ENCODE peak calls at places on chromosomes 7 and 10, in five cellular contexts. One of them, this sample, is unnamed.

GRCh38 chr10:13400196-13400965 is 52.3 kb upstream of the SEPHS1 start:
- DNase-seq in GM12878: no peak
- DNase-seq in HCT116: no peak
- DNase-seq in WTC11: no peak
- DNase-seq in K562: no peak
- DNase-seq in this sample: no peak

GRCh38 chr7:7970113-7970619 is 1.6 kb downstream of the GLCCI1 start:
- DNase-seq in K562: no peak
- DNase-seq in HCT116: no peak
- DNase-seq in GM12878: no peak
- DNase-seq in WTC11: no peak
- DNase-seq in this sample: no peak

GRCh38 chr7:103679156-103680132 is 233.4 kb upstream of the SLC26A5 start:
- DNase-seq in HCT116: no peak
- DNase-seq in GM12878: no peak
- DNase-seq in K562: no peak
- DNase-seq in WTC11: no peak
- DNase-seq in this sample: no peak

GRCh38 chr10:117214401-117214800 is 17.1 kb downstream of the KCNK18 start:
- DNase-seq in WTC11: no peak
- DNase-seq in K562: no peak
- DNase-seq in HCT116: no peak
- DNase-seq in GM12878: no peak
- DNase-seq in this sample: no peak

GRCh38 chr10:6269953-6270867 is 67.5 kb downstream of the PFKFB3 start:
- DNase-seq in GM12878: peak; percentile 55
- DNase-seq in K562: no peak
- DNase-seq in WTC11: no peak
- DNase-seq in HCT116: no peak
- DNase-seq in this sample: no peak

GRCh38 chr10:104028823-104029527 is 56.7 kb downstream of the COL17A1 start:
- DNase-seq in WTC11: no peak
- DNase-seq in HCT116: no peak
- DNase-seq in GM12878: no peak
- DNase-seq in K562: no peak
- DNase-seq in this sample: no peak

GRCh38 chr7:13068032-13068431 is 380.6 kb downstream of the ARL4A start:
- DNase-seq in GM12878: no peak
- DNase-seq in HCT116: no peak
- DNase-seq in WTC11: no peak
- DNase-seq in K562: no peak
- DNase-seq in this sample: no peak

GRCh38 chr10:53010362-53010907 is 237.9 kb upstream of the MBL2 start:
- DNase-seq in K562: no peak
- DNase-seq in WTC11: no peak
- DNase-seq in GM12878: no peak
- DNase-seq in HCT116: no peak
- DNase-seq in this sample: no peak

GRCh38 chr7:114931656-114932011 is 9.7 kb downstream of the MDFIC start:
- DNase-seq in HCT116: no peak
- DNase-seq in WTC11: no peak
- DNase-seq in K562: no peak
- DNase-seq in GM12878: no peak
- DNase-seq in this sample: no peak

GRCh38 chr10:52883996-52884871 is 111.7 kb upstream of the MBL2 start:
- DNase-seq in K562: peak; percentile 14
- DNase-seq in WTC11: peak; percentile 57
- DNase-seq in HCT116: peak; percentile 23
- DNase-seq in GM12878: peak; percentile 25
- DNase-seq in this sample: peak; percentile 62

GRCh38 chr10:120262857-120263547 is 194.0 kb upstream of the PLPP4 start:
- DNase-seq in WTC11: no peak
- DNase-seq in HCT116: no peak
- DNase-seq in GM12878: peak; percentile 16
- DNase-seq in K562: no peak
- DNase-seq in this sample: no peak

GRCh38 chr7:35232994-35233393 is 20.9 kb downstream of the TBX20 start:
- DNase-seq in WTC11: no peak
- DNase-seq in GM12878: no peak
- DNase-seq in K562: no peak
- DNase-seq in HCT116: no peak
- DNase-seq in this sample: no peak

GRCh38 chr10:129939416-129940275 is 24.4 kb downstream of the EBF3 start:
- DNase-seq in K562: no peak
- DNase-seq in WTC11: no peak
- DNase-seq in GM12878: no peak
- DNase-seq in HCT116: no peak
- DNase-seq in this sample: no peak

GRCh38 chr10:92080244-92080643 is 156.7 kb downstream of the BTAF1 start:
- DNase-seq in WTC11: no peak
- DNase-seq in HCT116: no peak
- DNase-seq in K562: no peak
- DNase-seq in GM12878: no peak
- DNase-seq in this sample: no peak

GRCh38 chr7:64558781-64559180 is 4.1 kb downstream of the ZNF680 start:
- DNase-seq in K562: no peak
- DNase-seq in GM12878: no peak
- DNase-seq in HCT116: no peak
- DNase-seq in WTC11: no peak
- DNase-seq in this sample: no peak

GRCh38 chr10:128062837-128063563 is 63.2 kb downstream of the MKI67 start:
- DNase-seq in WTC11: no peak
- DNase-seq in HCT116: no peak
- DNase-seq in K562: no peak
- DNase-seq in GM12878: peak; percentile 48
- DNase-seq in this sample: no peak

GRCh38 chr10:17993361-17993760 is 41.6 kb downstream of the SLC39A12 start:
- DNase-seq in HCT116: no peak
- DNase-seq in WTC11: no peak
- DNase-seq in GM12878: no peak
- DNase-seq in K562: no peak
- DNase-seq in this sample: no peak

GRCh38 chr10:6275022-6275997 is 72.6 kb downstream of the PFKFB3 start:
- DNase-seq in GM12878: peak; percentile 49
- DNase-seq in HCT116: peak; percentile 89
- DNase-seq in K562: peak; percentile 42
- DNase-seq in WTC11: peak; percentile 43
- DNase-seq in this sample: peak; percentile 23

GRCh38 chr7:16223963-16224707 is 197.2 kb downstream of the CRPPA start:
- DNase-seq in GM12878: no peak
- DNase-seq in K562: no peak
- DNase-seq in HCT116: no peak
- DNase-seq in WTC11: no peak
- DNase-seq in this sample: no peak

GRCh38 chr10:25631471-25631870 is 302.6 kb upstream of the MYO3A start:
- DNase-seq in K562: no peak
- DNase-seq in HCT116: no peak
- DNase-seq in GM12878: no peak
- DNase-seq in WTC11: no peak
- DNase-seq in this sample: no peak

GRCh38 chr10:60536529-60537114 is 146.9 kb upstream of the ANK3 start:
- DNase-seq in K562: no peak
- DNase-seq in GM12878: no peak
- DNase-seq in WTC11: no peak
- DNase-seq in HCT116: peak; percentile 48
- DNase-seq in this sample: no peak

GRCh38 chr7:76296743-76297740 is 5.4 kb upstream of the HSPB1 start:
- DNase-seq in K562: no peak
- DNase-seq in GM12878: no peak
- DNase-seq in WTC11: no peak
- DNase-seq in HCT116: no peak
- DNase-seq in this sample: no peak

GRCh38 chr7:40507166-40507565 is 372.4 kb downstream of the SUGCT start:
- DNase-seq in K562: peak; percentile 9
- DNase-seq in HCT116: no peak
- DNase-seq in WTC11: no peak
- DNase-seq in GM12878: no peak
- DNase-seq in this sample: no peak

GRCh38 chr10:70368774-70369482 is 13.5 kb downstream of the LRRC20 start:
- DNase-seq in GM12878: no peak
- DNase-seq in WTC11: peak; percentile 34
- DNase-seq in K562: peak; percentile 25
- DNase-seq in HCT116: no peak
- DNase-seq in this sample: no peak
- TF ChIP-seq SP1 in GM12878: no peak
- TF ChIP-seq SP1 in WTC11: no peak
- TF ChIP-seq SP1 in K562: no peak
- TF ChIP-seq SP1 in HCT116: no peak
- TF ChIP-seq SP1 in this sample: no peak

GRCh38 chr10:44993226-44993921 is 7.3 kb upstream of the ZNF22 start:
- DNase-seq in K562: no peak
- DNase-seq in WTC11: no peak
- DNase-seq in GM12878: no peak
- DNase-seq in HCT116: no peak
- DNase-seq in this sample: no peak

GRCh38 chr10:44995581-44995913 is 5.2 kb upstream of the ZNF22 start:
- DNase-seq in K562: no peak
- DNase-seq in HCT116: no peak
- DNase-seq in WTC11: no peak
- DNase-seq in GM12878: no peak
- DNase-seq in this sample: no peak

GRCh38 chr10:44993922-44994751 is 6.6 kb upstream of the ZNF22 start:
- DNase-seq in K562: no peak
- DNase-seq in HCT116: no peak
- DNase-seq in WTC11: no peak
- DNase-seq in GM12878: no peak
- DNase-seq in this sample: no peak

GRCh38 chr10:44995914-44996633 is 4.6 kb upstream of the ZNF22 start:
- DNase-seq in HCT116: no peak
- DNase-seq in GM12878: no peak
- DNase-seq in K562: no peak
- DNase-seq in WTC11: no peak
- DNase-seq in this sample: no peak

GRCh38 chr10:44994752-44995530 is 5.8 kb upstream of the ZNF22 start:
- DNase-seq in WTC11: no peak
- DNase-seq in K562: no peak
- DNase-seq in GM12878: no peak
- DNase-seq in HCT116: no peak
- DNase-seq in this sample: no peak
- TF ChIP-seq SP1 in WTC11: no peak
- TF ChIP-seq SP1 in K562: no peak
- TF ChIP-seq SP1 in GM12878: no peak
- TF ChIP-seq SP1 in HCT116: no peak
- TF ChIP-seq SP1 in this sample: no peak

DNA sequence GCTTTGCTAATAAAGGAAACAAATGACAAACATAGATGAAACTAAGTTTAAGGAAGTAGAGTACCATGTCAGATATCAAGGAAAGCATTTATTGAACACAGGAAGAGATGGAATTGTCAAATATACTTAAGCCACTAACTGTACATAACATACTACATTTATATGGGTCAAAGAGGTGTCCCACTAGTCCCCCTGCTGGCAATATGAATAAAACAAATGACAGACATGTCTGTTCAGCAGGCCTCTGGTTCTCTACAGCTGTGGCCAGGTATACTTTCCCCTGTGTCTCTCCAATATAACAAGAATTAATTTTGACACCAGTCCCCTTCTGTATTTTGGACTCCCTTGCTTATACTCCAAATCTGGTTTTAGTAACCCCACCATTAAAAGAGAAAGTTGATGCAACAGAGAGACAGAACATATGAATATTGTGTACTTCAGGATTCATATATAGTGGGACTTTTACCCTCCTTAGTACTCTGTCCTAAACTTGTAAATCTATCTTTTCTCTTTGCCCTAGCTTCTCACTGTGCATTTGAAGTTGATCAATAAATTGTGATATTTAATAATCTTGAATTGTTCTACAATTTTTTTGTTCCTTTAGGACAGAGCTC is 42.9 kb downstream of the CD36 start:
- DNase-seq in HCT116: peak; percentile 45
- DNase-seq in K562: no peak
- DNase-seq in WTC11: no peak
- DNase-seq in GM12878: no peak
- DNase-seq in this sample: peak; percentile 30
- TF ChIP-seq SP1 in HCT116: no peak
- TF ChIP-seq SP1 in K562: no peak
- TF ChIP-seq SP1 in WTC11: no peak
- TF ChIP-seq SP1 in GM12878: no peak
- TF ChIP-seq SP1 in this sample: no peak

GRCh38 chr10:75335191-75335590 is 66.4 kb downstream of the ZNF503 start:
- DNase-seq in HCT116: no peak
- DNase-seq in K562: no peak
- DNase-seq in WTC11: no peak
- DNase-seq in GM12878: no peak
- DNase-seq in this sample: no peak
- TF ChIP-seq SP1 in HCT116: no peak
- TF ChIP-seq SP1 in K562: no peak
- TF ChIP-seq SP1 in WTC11: no peak
- TF ChIP-seq SP1 in GM12878: no peak
- TF ChIP-seq SP1 in this sample: no peak

GRCh38 chr10:80454526-80455460 is 683 bp downstream of the TSPAN14 start:
- DNase-seq in WTC11: peak; percentile 48
- DNase-seq in HCT116: no peak
- DNase-seq in K562: peak; percentile 68
- DNase-seq in GM12878: no peak
- DNase-seq in this sample: peak; percentile 48
- TF ChIP-seq SP1 in WTC11: no peak
- TF ChIP-seq SP1 in HCT116: no peak
- TF ChIP-seq SP1 in K562: no peak
- TF ChIP-seq SP1 in GM12878: no peak
- TF ChIP-seq SP1 in this sample: no peak

GRCh38 chr10:3568392-3568791 is 216.6 kb downstream of the KLF6 start:
- DNase-seq in WTC11: no peak
- DNase-seq in K562: no peak
- DNase-seq in GM12878: no peak
- DNase-seq in HCT116: no peak
- DNase-seq in this sample: no peak
- TF ChIP-seq SP1 in WTC11: no peak
- TF ChIP-seq SP1 in K562: no peak
- TF ChIP-seq SP1 in GM12878: no peak
- TF ChIP-seq SP1 in HCT116: no peak
- TF ChIP-seq SP1 in this sample: no peak

GRCh38 chr10:11793762-11794479 is 29.2 kb upstream of the PROSER2 start:
- DNase-seq in K562: no peak
- DNase-seq in GM12878: no peak
- DNase-seq in WTC11: no peak
- DNase-seq in HCT116: peak; percentile 86
- DNase-seq in this sample: no peak
- TF ChIP-seq SP1 in K562: no peak
- TF ChIP-seq SP1 in GM12878: no peak
- TF ChIP-seq SP1 in WTC11: no peak
- TF ChIP-seq SP1 in HCT116: peak; percentile 91
- TF ChIP-seq SP1 in this sample: no peak

DNA sequence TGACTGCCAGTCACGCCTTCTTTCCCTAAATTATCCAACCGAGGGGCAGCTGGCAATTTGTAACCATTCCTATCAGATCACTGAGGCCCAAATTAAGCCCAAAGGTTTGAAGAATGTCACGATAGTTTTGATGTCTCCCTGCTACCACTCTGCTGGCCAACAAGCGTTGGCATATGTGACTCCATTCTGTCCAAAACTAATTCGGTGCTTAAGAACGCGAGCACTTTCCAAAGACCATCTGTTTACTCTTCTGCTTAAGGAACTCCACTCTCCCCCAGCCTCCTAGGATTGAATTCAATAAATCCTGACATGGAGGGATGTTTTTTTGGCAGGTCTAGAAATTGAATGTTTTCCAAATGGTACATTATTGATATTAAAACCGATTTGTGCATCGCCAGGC is 131.5 kb upstream of the CTBP2 start:
- DNase-seq in GM12878: no peak
- DNase-seq in K562: no peak
- DNase-seq in HCT116: no peak
- DNase-seq in WTC11: no peak
- DNase-seq in this sample: no peak
- TF ChIP-seq SP1 in GM12878: no peak
- TF ChIP-seq SP1 in K562: no peak
- TF ChIP-seq SP1 in HCT116: no peak
- TF ChIP-seq SP1 in WTC11: no peak
- TF ChIP-seq SP1 in this sample: no peak